ENCODE peak calls at places on chromosomes 7 and 10, in five cellular contexts. One of them, this sample, is unnamed.

GRCh38 chr10:14536269-14536903 is 205.7 kb upstream of the FRMD4A start:
- DNase-seq in IMR-90: no peak
- DNase-seq in H9: no peak
- DNase-seq in neuronal stem cell: no peak
- DNase-seq in mesenchymal stem cell: no peak
- DNase-seq in this sample: peak

GRCh38 chr7:15505761-15506160 is 56.1 kb downstream of the AGMO start:
- DNase-seq in neuronal stem cell: no peak
- DNase-seq in H9: no peak
- DNase-seq in mesenchymal stem cell: no peak
- DNase-seq in IMR-90: no peak
- DNase-seq in this sample: no peak

GRCh38 chr10:132993271-132994260 is 51.2 kb upstream of the CFAP46 start:
- DNase-seq in IMR-90: no peak
- DNase-seq in H9: no peak
- DNase-seq in mesenchymal stem cell: no peak
- DNase-seq in neuronal stem cell: no peak
- DNase-seq in this sample: no peak

GRCh38 chr7:127135871-127136485 is 116.8 kb downstream of the GRM8 start:
- DNase-seq in mesenchymal stem cell: no peak
- DNase-seq in IMR-90: no peak
- DNase-seq in H9: no peak
- DNase-seq in neuronal stem cell: no peak
- DNase-seq in this sample: no peak

GRCh38 chr7:134819401-134819800 is 40.0 kb downstream of the CALD1 start:
- DNase-seq in IMR-90: no peak
- DNase-seq in mesenchymal stem cell: peak
- DNase-seq in H9: no peak
- DNase-seq in neuronal stem cell: no peak
- DNase-seq in this sample: no peak

GRCh38 chr10:21057989-21058388 is 160.9 kb upstream of the NEBL start:
- DNase-seq in IMR-90: no peak
- DNase-seq in H9: no peak
- DNase-seq in mesenchymal stem cell: no peak
- DNase-seq in neuronal stem cell: no peak
- DNase-seq in this sample: peak

GRCh38 chr7:42235734-42236133 is 1.3 kb downstream of the GLI3 start:
- DNase-seq in H9: no peak
- DNase-seq in IMR-90: no peak
- DNase-seq in neuronal stem cell: no peak
- DNase-seq in mesenchymal stem cell: peak
- DNase-seq in this sample: no peak

GRCh38 chr10:121371836-121372235 is 226.4 kb downstream of the FGFR2 start:
- DNase-seq in mesenchymal stem cell: no peak
- DNase-seq in IMR-90: no peak
- DNase-seq in H9: no peak
- DNase-seq in neuronal stem cell: no peak
- DNase-seq in this sample: no peak

GRCh38 chr10:59674211-59674836 is 35.3 kb downstream of the SLC16A9 start:
- DNase-seq in neuronal stem cell: no peak
- DNase-seq in mesenchymal stem cell: peak
- DNase-seq in IMR-90: peak
- DNase-seq in H9: no peak
- DNase-seq in this sample: no peak

GRCh38 chr10:80413152-80413996 is 5.0 kb downstream of the PRXL2A start:
- DNase-seq in neuronal stem cell: no peak
- DNase-seq in mesenchymal stem cell: peak
- DNase-seq in H9: no peak
- DNase-seq in IMR-90: peak
- DNase-seq in this sample: no peak

GRCh38 chr10:33698028-33698427 is 363.6 kb upstream of the NRP1 start:
- DNase-seq in IMR-90: no peak
- DNase-seq in neuronal stem cell: no peak
- DNase-seq in H9: no peak
- DNase-seq in mesenchymal stem cell: no peak
- DNase-seq in this sample: no peak

GRCh38 chr10:94997763-94998174 is 59.3 kb downstream of the CYP2C9 start:
- DNase-seq in neuronal stem cell: peak
- DNase-seq in mesenchymal stem cell: no peak
- DNase-seq in IMR-90: no peak
- DNase-seq in H9: peak
- DNase-seq in this sample: no peak

GRCh38 chr7:121459148-121459547 is 63.0 kb upstream of the FAM3C start:
- DNase-seq in H9: no peak
- DNase-seq in neuronal stem cell: no peak
- DNase-seq in mesenchymal stem cell: no peak
- DNase-seq in IMR-90: no peak
- DNase-seq in this sample: no peak

GRCh38 chr7:119720541-119720940 is 552.4 kb upstream of the KCND2 start:
- DNase-seq in IMR-90: peak
- DNase-seq in H9: no peak
- DNase-seq in neuronal stem cell: no peak
- DNase-seq in mesenchymal stem cell: peak
- DNase-seq in this sample: peak

GRCh38 chr10:103835121-103836045 is 20.0 kb downstream of the SH3PXD2A start:
- DNase-seq in H9: no peak
- DNase-seq in mesenchymal stem cell: peak
- DNase-seq in IMR-90: peak
- DNase-seq in neuronal stem cell: no peak
- DNase-seq in this sample: peak

GRCh38 chr10:122126763-122127659 is 138.0 kb downstream of the TACC2 start:
- DNase-seq in IMR-90: peak
- DNase-seq in mesenchymal stem cell: peak
- DNase-seq in H9: peak
- DNase-seq in neuronal stem cell: no peak
- DNase-seq in this sample: peak

GRCh38 chr7:150986556-150986955 is 4.3 kb upstream of the NOS3 start:
- DNase-seq in H9: peak
- DNase-seq in mesenchymal stem cell: no peak
- DNase-seq in neuronal stem cell: no peak
- DNase-seq in IMR-90: no peak
- DNase-seq in this sample: no peak

GRCh38 chr10:46096426-46096825 is 50.4 kb upstream of the MSMB start:
- DNase-seq in mesenchymal stem cell: peak
- DNase-seq in IMR-90: peak
- DNase-seq in H9: no peak
- DNase-seq in neuronal stem cell: no peak
- DNase-seq in this sample: peak

GRCh38 chr7:83326223-83326622 is 163.5 kb upstream of the PCLO start:
- DNase-seq in mesenchymal stem cell: no peak
- DNase-seq in neuronal stem cell: no peak
- DNase-seq in IMR-90: no peak
- DNase-seq in H9: no peak
- DNase-seq in this sample: peak

GRCh38 chr7:130359276-130359857 is 14.8 kb downstream of the CPA5 start:
- DNase-seq in IMR-90: no peak
- DNase-seq in mesenchymal stem cell: no peak
- DNase-seq in H9: no peak
- DNase-seq in neuronal stem cell: no peak
- DNase-seq in this sample: peak

GRCh38 chr10:125694874-125695273 is 11.9 kb upstream of the TEX36 start:
- DNase-seq in H9: no peak
- DNase-seq in IMR-90: peak
- DNase-seq in mesenchymal stem cell: peak
- DNase-seq in neuronal stem cell: no peak
- DNase-seq in this sample: no peak

GRCh38 chr10:68327889-68328786 is 3.7 kb upstream of the HNRNPH3 start:
- DNase-seq in IMR-90: peak
- DNase-seq in mesenchymal stem cell: peak
- DNase-seq in neuronal stem cell: no peak
- DNase-seq in H9: no peak
- DNase-seq in this sample: peak

GRCh38 chr10:10745281-10745680 is 272.4 kb upstream of the CELF2 start:
- DNase-seq in H9: no peak
- DNase-seq in IMR-90: no peak
- DNase-seq in mesenchymal stem cell: no peak
- DNase-seq in neuronal stem cell: no peak
- DNase-seq in this sample: no peak

GRCh38 chr7:82740246-82740848 is 296.8 kb upstream of the CACNA2D1 start:
- DNase-seq in IMR-90: peak
- DNase-seq in neuronal stem cell: peak
- DNase-seq in H9: peak
- DNase-seq in mesenchymal stem cell: peak
- DNase-seq in this sample: peak

GRCh38 chr10:5344746-5345145 is 20.0 kb upstream of the UCN3 start:
- DNase-seq in IMR-90: no peak
- DNase-seq in H9: no peak
- DNase-seq in neuronal stem cell: no peak
- DNase-seq in mesenchymal stem cell: no peak
- DNase-seq in this sample: no peak
- H3K23ac ChIP-seq in IMR-90: no peak
- H3K23ac ChIP-seq in H9: no peak
- H3K23ac ChIP-seq in neuronal stem cell: no peak
- H3K23ac ChIP-seq in mesenchymal stem cell: no peak
- H3K23ac ChIP-seq in this sample: no peak

GRCh38 chr10:1049425-1049958 is 573 bp upstream of the IDI1 start:
- DNase-seq in H9: no peak
- DNase-seq in IMR-90: no peak
- DNase-seq in neuronal stem cell: no peak
- DNase-seq in mesenchymal stem cell: no peak
- DNase-seq in this sample: peak

GRCh38 chr10:1048349-1048731 is 579 bp downstream of the IDI1 start:
- DNase-seq in mesenchymal stem cell: no peak
- DNase-seq in H9: no peak
- DNase-seq in IMR-90: peak
- DNase-seq in neuronal stem cell: no peak
- DNase-seq in this sample: peak

GRCh38 chr10:1050145-1050544 is 1.2 kb upstream of the IDI1 start:
- DNase-seq in mesenchymal stem cell: peak
- DNase-seq in IMR-90: peak
- DNase-seq in H9: no peak
- DNase-seq in neuronal stem cell: no peak
- DNase-seq in this sample: peak

GRCh38 chr10:1048732-1049424 is at the start of gene IDI1:
- DNase-seq in H9: peak
- DNase-seq in mesenchymal stem cell: peak
- DNase-seq in neuronal stem cell: peak
- DNase-seq in IMR-90: peak
- DNase-seq in this sample: peak

GRCh38 chr10:1047937-1048336 is 982 bp downstream of the IDI1 start:
- DNase-seq in H9: no peak
- DNase-seq in mesenchymal stem cell: peak
- DNase-seq in IMR-90: no peak
- DNase-seq in neuronal stem cell: no peak
- DNase-seq in this sample: no peak
- H3K23ac ChIP-seq in H9: no peak
- H3K23ac ChIP-seq in mesenchymal stem cell: peak
- H3K23ac ChIP-seq in IMR-90: peak
- H3K23ac ChIP-seq in neuronal stem cell: peak
- H3K23ac ChIP-seq in this sample: no peak

DNA sequence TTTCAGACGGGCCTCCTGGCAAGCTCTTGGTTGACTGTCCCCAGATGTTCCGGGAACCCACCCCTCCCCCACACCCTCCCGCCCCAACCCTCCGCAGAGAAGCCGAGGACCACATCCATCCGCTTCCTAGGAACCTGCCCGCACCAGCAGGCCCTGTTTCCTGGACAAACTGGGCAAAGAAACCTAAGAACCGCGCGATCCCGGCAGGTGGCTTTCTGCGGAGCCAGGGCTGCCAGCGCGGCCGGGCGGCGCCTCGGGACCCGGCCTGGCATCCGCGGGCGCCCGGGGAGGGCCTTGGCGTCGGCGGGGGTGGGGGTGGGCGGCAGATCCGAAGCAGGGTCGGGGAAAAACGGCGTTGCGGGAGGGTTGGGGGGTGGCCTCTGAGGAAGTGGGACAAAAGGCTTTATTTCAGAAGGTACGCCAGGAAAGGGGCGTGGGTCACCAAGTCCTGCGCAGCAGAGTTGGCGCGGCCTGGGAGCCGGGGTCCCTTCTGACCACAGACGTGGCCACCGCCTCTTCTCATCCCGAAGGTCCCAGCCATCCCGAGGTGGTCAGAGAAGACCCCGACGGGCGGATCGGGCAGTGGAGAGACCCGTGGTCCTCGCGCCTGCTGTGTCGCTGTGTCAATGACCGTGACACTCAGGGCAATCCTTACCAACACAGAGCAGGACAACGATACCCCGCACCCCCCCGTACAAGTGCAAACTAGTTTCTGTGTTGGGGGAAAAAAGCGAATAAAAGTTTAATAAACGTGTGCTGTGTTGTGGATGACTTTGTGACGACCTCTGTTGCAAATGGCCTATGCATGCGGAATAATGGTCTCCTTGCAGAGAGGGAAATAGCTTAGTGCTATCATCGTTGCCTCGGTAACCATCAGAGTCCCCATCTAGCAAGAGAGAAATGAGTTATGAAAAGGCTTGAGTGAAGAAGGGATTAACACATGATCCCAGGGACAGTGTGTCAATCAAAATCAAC is 19.5 kb upstream of the GATA3 start:
- DNase-seq in neuronal stem cell: peak
- DNase-seq in mesenchymal stem cell: no peak
- DNase-seq in H9: no peak
- DNase-seq in IMR-90: no peak
- DNase-seq in this sample: no peak
- H3K23ac ChIP-seq in neuronal stem cell: no peak
- H3K23ac ChIP-seq in mesenchymal stem cell: no peak
- H3K23ac ChIP-seq in H9: no peak
- H3K23ac ChIP-seq in IMR-90: peak
- H3K23ac ChIP-seq in this sample: no peak

DNA sequence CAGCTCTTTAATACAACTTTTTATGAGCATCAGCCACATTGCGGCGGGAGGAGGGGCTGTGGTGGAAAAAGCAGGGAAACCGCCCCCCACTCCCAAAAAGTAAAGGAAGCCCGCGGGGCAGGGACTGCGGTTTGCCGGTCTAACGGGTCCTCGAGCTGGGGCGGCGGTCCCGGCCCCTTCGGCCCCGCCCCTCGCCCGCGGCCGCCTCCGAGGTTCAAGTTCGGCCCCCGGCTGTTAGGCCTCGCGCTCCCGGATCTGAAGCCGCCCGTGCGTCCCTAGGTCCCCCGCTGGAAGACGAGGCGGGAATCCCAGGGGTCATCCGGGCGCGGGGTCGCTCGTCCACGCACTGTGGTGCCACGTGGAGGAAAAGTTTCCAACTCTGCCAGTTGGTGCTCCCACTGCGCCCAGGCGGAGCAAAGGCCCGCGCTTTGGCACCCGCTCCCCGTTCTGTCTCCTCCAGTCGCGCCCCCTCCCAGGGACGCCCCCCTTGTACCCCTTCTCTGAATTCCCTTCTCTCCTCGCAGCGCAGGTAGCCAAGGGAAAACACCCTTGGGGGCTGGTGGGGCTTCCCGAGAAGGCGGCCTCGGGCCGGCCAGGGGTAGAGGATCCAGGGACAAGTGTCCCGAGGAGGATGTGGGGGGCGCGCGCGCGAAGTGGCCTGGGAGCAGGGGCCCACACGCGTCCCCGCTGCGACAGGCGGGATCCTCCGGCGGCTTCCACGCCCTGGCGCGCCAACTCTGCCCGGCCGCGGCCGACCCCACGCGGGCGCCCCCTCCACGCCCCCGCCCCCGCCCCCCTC is 798 bp upstream of the AUTS2 start:
- DNase-seq in neuronal stem cell: peak
- DNase-seq in mesenchymal stem cell: peak
- DNase-seq in H9: peak
- DNase-seq in IMR-90: no peak
- DNase-seq in this sample: peak
- H3K23ac ChIP-seq in neuronal stem cell: peak
- H3K23ac ChIP-seq in mesenchymal stem cell: no peak
- H3K23ac ChIP-seq in H9: no peak
- H3K23ac ChIP-seq in IMR-90: no peak
- H3K23ac ChIP-seq in this sample: no peak